ENCODE peak calls at places on chromosome 3, in four cellular contexts. B is heart left ventricle; A is naive thymus-derived CD4-positive, alpha-beta T cell; R is SJSA1. M is an unnamed sample.

GRCh38 chr3:12954180-12954579 is 112.8 kb upstream of the RPL32 start:
- DNase-seq in B (no peak), R (no peak), A (no peak), M (no peak)

GRCh38 chr3:31300802-31301443 is 231.8 kb upstream of the STT3B start:
- DNase-seq in B (no peak), R (no peak), A (no peak), M (no peak)

GRCh38 chr3:65500398-65501306 is 538.1 kb downstream of the MAGI1 start:
- DNase-seq in B (no peak), R (no peak), A (no peak), M (no peak)

GRCh38 chr3:51706788-51707731 is at the start of gene GRM2:
- DNase-seq in R (peak; percentile 74), A (peak; percentile 0), B (peak; percentile 81), M (peak; percentile 87)

GRCh38 chr3:32414527-32415202 is 23.0 kb downstream of the CMTM7 start:
- DNase-seq in B (peak; percentile 57), A (no peak), R (no peak), M (no peak)

GRCh38 chr3:188486126-188486525 is 332.2 kb downstream of the LPP start:
- DNase-seq in B (no peak), R (no peak), A (no peak), M (no peak)

GRCh38 chr3:42490243-42490642 is 12.2 kb upstream of the VIPR1 start:
- DNase-seq in A (no peak), B (peak; percentile 56), R (no peak), M (peak; percentile 86)

GRCh38 chr3:35537265-35537664 is 102.1 kb upstream of the ARPP21 start:
- DNase-seq in B (no peak), R (no peak), A (no peak), M (no peak)

GRCh38 chr3:126467611-126467955 is 8.1 kb downstream of the ZXDC start:
- DNase-seq in R (no peak), B (peak; percentile 4), A (no peak), M (no peak)

GRCh38 chr3:10017636-10018292 is 8.5 kb upstream of the FANCD2 start:
- DNase-seq in B (no peak), R (peak; percentile 81), A (no peak), M (no peak)

GRCh38 chr3:50316657-50317242 is 5.8 kb downstream of the HYAL2 start:
- DNase-seq in A (no peak), R (no peak), B (no peak), M (peak; percentile 62)

GRCh38 chr3:189355481-189356201 is 183.9 kb downstream of the TPRG1 start:
- DNase-seq in A (no peak), B (no peak), R (peak; percentile 44), M (no peak)

GRCh38 chr3:62096521-62096920 is 276.8 kb downstream of the FEZF2 start:
- DNase-seq in B (no peak), R (no peak), A (no peak), M (no peak)

GRCh38 chr3:146117406-146118285 is 43.3 kb downstream of the PLOD2 start:
- DNase-seq in B (no peak), R (no peak), A (no peak), M (no peak)

GRCh38 chr3:119084371-119085069 is 49.9 kb upstream of the IGSF11 start:
- DNase-seq in A (no peak), R (no peak), B (no peak), M (peak; percentile 45)

GRCh38 chr3:182397164-182397563 is 396.1 kb upstream of the ATP11B start:
- DNase-seq in A (no peak), B (no peak), R (no peak), M (no peak)

GRCh38 chr3:17479681-17480405 is 262.6 kb downstream of the TBC1D5 start:
- DNase-seq in R (no peak), A (no peak), B (no peak), M (no peak)

GRCh38 chr3:49173116-49173791 is 1.9 kb downstream of the KLHDC8B start:
- DNase-seq in R (no peak), B (peak; percentile 88), A (no peak), M (peak; percentile 66)

GRCh38 chr3:118488751-118489150 is 545.9 kb downstream of the IGSF11 start:
- DNase-seq in B (no peak), A (no peak), R (no peak), M (no peak)

GRCh38 chr3:194537732-194538247 is 51.0 kb upstream of the ATP13A3 start:
- DNase-seq in A (no peak), R (peak; percentile 55), B (no peak), M (peak; percentile 76)

GRCh38 chr3:102163039-102163817 is 271.6 kb upstream of the ZPLD1 start:
- DNase-seq in A (no peak), B (no peak), R (peak; percentile 74), M (peak; percentile 53)

GRCh38 chr3:72171461-72171860 is 386.5 kb upstream of the PROK2 start:
- DNase-seq in R (no peak), B (no peak), A (no peak), M (no peak)

GRCh38 chr3:57810471-57811144 is 54.5 kb downstream of the SLMAP start:
- DNase-seq in R (no peak), A (no peak), B (no peak), M (no peak)

GRCh38 chr3:43296565-43296964 is 10.2 kb downstream of the SNRK start:
- DNase-seq in R (no peak), A (no peak), B (peak; percentile 41), M (peak; percentile 52)

GRCh38 chr3:141380279-141380678 is 12.0 kb downstream of the ZBTB38 start:
- DNase-seq in R (no peak), B (no peak), A (no peak), M (no peak)

GRCh38 chr3:148379763-148380162 is 317.9 kb upstream of the AGTR1 start:
- DNase-seq in A (no peak), B (no peak), R (no peak), M (no peak)

GRCh38 chr3:124453221-124453620 is 277.0 kb upstream of the UMPS start:
- DNase-seq in B (no peak), A (no peak), R (no peak), M (no peak)

GRCh38 chr3:46881819-46882376 is 4.4 kb downstream of the PTH1R start:
- DNase-seq in R (no peak), A (no peak), B (no peak), M (peak; percentile 84)

GRCh38 chr3:140942221-140943104 is 827 bp downstream of the SLC25A36 start:
- DNase-seq in B (peak; percentile 57), A (peak; percentile 28), R (peak; percentile 65), M (peak; percentile 74)

GRCh38 chr3:183252973-183253363 is at the start of gene B3GNT5:
- DNase-seq in A (no peak), B (peak; percentile 46), R (no peak), M (no peak)

GRCh38 chr3:184196536-184196935 is 10.5 kb downstream of the ABCF3 start:
- DNase-seq in R (no peak), A (no peak), B (no peak), M (no peak)

GRCh38 chr3:160226740-160227048 is 1.5 kb downstream of the C3orf80 start:
- DNase-seq in A (no peak), B (no peak), R (no peak), M (no peak)

GRCh38 chr3:105613120-105613519 is 246.4 kb downstream of the ALCAM start:
- DNase-seq in B (no peak), A (no peak), R (no peak), M (no peak)

GRCh38 chr3:143166376-143166775 is 46.8 kb downstream of the CHST2 start:
- DNase-seq in A (no peak), B (no peak), R (no peak), M (no peak)

GRCh38 chr3:143167956-143168355 is 48.4 kb downstream of the CHST2 start:
- DNase-seq in A (no peak), R (no peak), B (no peak), M (no peak)

GRCh38 chr3:143170676-143171075 is 51.1 kb downstream of the CHST2 start:
- DNase-seq in R (no peak), A (no peak), B (no peak), M (no peak)

GRCh38 chr3:143170043-143170442 is 50.5 kb downstream of the CHST2 start:
- DNase-seq in A (no peak), B (no peak), R (no peak), M (no peak)

DNA sequence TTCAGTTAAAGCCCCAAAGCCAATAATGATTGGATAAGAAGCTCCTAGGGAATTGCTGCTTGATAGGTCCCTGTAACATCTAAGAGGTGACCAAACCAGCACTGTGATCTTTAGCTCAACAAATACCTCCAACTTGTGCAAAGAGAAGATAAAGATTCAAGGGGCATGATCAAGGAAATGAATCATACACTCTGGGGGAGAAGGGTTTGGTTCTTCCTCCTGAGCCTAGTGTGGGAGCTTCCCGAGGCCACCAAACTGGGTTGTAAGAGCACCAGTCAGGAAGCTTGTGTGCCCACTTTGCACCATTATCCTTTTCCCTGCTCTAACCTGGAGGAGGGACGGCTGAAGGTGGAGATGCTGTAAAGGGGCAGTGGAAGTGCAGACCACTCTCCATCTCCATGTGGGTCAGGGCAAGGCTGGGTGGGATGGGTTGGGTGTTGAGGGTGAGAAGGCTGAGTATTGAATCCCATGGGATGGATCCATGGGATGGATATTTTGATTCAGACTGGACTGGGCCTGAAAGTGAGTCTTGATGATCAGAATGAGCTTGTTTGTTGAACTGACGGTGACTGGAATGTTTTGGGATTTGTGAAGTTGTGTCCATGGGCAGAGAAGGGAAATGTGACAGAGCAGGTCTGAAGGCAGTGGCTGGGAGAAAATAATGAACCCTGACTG is 49.1 kb downstream of the CHST2 start:
- DNase-seq in B (no peak), A (no peak), R (no peak), M (no peak)
- H3K4me1 ChIP-seq in B (no peaks in the 10 kb centered on the region), A (peaks cover 17% of the 10 kb centered on the region), R (peaks cover 45% of the 10 kb centered on the region), M (no peaks in the 10 kb centered on the region)

GRCh38 chr3:149479621-149480325 is 5.3 kb downstream of the TM4SF4 start:
- DNase-seq in R (no peak), B (peak; percentile 34), A (no peak), M (no peak)
- H3K27ac ChIP-seq in R (no peak overlapping the region), B (peak overlapping the region; percentile 75), A (no peak overlapping the region), M (no peak overlapping the region)

GRCh38 chr3:113844622-113845222 is 6.1 kb downstream of the GRAMD1C start:
- DNase-seq in A (no peak), B (no peak), R (no peak), M (no peak)

GRCh38 chr3:113838631-113839209 is at the start of gene GRAMD1C:
- DNase-seq in B (peak; percentile 85), A (peak; percentile 78), R (peak; percentile 84), M (peak; percentile 91)

GRCh38 chr3:113834983-113835382 is 3.6 kb upstream of the GRAMD1C start:
- DNase-seq in B (no peak), A (no peak), R (no peak), M (no peak)

GRCh38 chr3:113839551-113839950 is 963 bp downstream of the GRAMD1C start:
- DNase-seq in B (no peak), A (no peak), R (no peak), M (no peak)
- H3K4me3 ChIP-seq in B (peak overlapping the region; percentile 66), A (no peak overlapping the region), R (peak overlapping the region; percentile 66), M (no peak overlapping the region)

GRCh38 chr3:172087827-172088580 is 48.6 kb downstream of the FNDC3B start:
- DNase-seq in A (no peak), R (no peak), B (no peak), M (no peak)

GRCh38 chr3:172086071-172086470 is 46.7 kb downstream of the FNDC3B start:
- DNase-seq in R (no peak), A (no peak), B (no peak), M (no peak)

GRCh38 chr3:172089250-172089649 is 49.9 kb downstream of the FNDC3B start:
- DNase-seq in B (no peak), A (no peak), R (no peak), M (no peak)

GRCh38 chr3:172085557-172085895 is 46.1 kb downstream of the FNDC3B start:
- DNase-seq in A (no peak), R (no peak), B (no peak), M (no peak)

GRCh38 chr3:172087198-172087597 is 47.8 kb downstream of the FNDC3B start:
- DNase-seq in R (no peak), A (no peak), B (no peak), M (no peak)
- H3K4me1 ChIP-seq in R (peaks cover 28% of the 10 kb centered on the region), A (no peaks in the 10 kb centered on the region), B (peaks cover 34% of the 10 kb centered on the region), M (peaks cover 13% of the 10 kb centered on the region)